ENCODE peak calls at places on chromosomes 4 and X, in five cellular contexts. I, G, K, Y and Q are unnamed samples.

GRCh38 chr4:78749972-78750727 is 26.0 kb upstream of the BMP2K start:
- DNase-seq in Y (no peak), K (no peak), G (no peak), I (no peak), Q (no peak)

GRCh38 chr4:146371812-146372211 is 149.9 kb downstream of the SLC10A7 start:
- DNase-seq in K (no peak), I (no peak), Y (no peak), G (no peak), Q (no peak)

GRCh38 chr4:118936406-118936805 is 47.8 kb downstream of the SYNPO2 start:
- DNase-seq in Y (no peak), G (no peak), I (no peak), K (no peak), Q (no peak)

GRCh38 chr4:107970063-107970798 is 19.5 kb upstream of the HADH start:
- DNase-seq in K (no peak), G (no peak), Y (no peak), I (no peak), Q (no peak)

GRCh38 chrX:22748093-22748999 is 251.4 kb upstream of the DDX53 start:
- DNase-seq in K (no peak), Y (peak), G (no peak), I (peak), Q (no peak)

GRCh38 chr4:55169352-55169959 is 44.1 kb upstream of the KDR start:
- DNase-seq in I (no peak), Y (peak), K (no peak), G (no peak), Q (no peak)

GRCh38 chrX:48471504-48471903 is 1.4 kb upstream of the SLC38A5 start:
- DNase-seq in G (no peak), K (no peak), I (no peak), Y (no peak), Q (no peak)

GRCh38 chr4:5378002-5378401 is 326.7 kb downstream of the STK32B start:
- DNase-seq in I (no peak), Y (no peak), K (no peak), G (no peak), Q (no peak)

GRCh38 chr4:175035907-175036306 is 117.7 kb downstream of the ADAM29 start:
- DNase-seq in K (peak), I (no peak), G (no peak), Y (no peak), Q (no peak)

GRCh38 chr4:184775854-184776555 is 42.1 kb upstream of the CENPU start:
- DNase-seq in K (no peak), G (no peak), I (peak), Y (no peak), Q (no peak)

GRCh38 chr4:133152801-133153526 is 3.9 kb downstream of the PCDH10 start:
- DNase-seq in I (no peak), G (peak), K (no peak), Y (no peak), Q (no peak)

DNA sequence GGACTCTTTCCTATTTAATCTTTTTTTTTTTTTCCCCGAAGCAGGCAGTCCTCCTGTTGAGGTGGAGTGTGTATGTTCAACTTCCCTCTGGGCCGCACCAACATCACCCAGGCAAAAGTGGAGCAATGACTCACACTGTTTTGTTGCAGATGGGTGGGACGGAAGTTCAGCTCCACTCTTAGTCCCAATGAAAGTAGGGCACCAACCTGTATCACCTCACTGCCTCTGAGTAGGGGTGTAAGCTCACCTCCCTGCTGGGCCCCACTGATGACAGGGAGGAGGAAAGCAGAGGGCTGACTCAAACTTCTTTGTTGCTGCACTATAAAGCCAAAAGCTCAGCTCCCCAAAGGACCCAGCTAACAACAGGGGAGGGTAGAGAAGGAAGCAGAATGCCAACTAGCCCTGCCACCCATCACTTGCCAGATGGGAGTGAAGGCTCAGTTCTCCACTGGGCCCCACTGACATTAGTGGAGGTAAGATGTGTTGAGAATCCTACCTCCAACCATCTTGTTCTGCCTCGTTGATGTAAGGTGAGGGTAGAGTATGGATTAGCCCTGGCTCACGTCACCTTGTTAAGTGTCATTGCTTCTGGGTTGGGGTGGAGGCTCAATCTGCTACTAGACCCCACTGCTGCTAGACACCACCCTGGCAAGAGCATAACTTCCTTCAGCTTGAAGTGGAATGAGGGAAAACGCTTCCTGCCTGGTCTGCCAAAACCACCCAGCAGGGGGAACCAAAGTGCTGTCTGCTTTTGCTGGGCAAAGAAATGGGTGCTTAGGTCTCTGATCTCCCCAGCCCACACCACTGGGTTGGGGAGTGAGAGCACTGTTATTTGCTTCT is 14.1 kb downstream of the RPS6KA3 start:
- DNase-seq in Y (peak), I (peak), K (no peak), G (peak), Q (peak)
- TF ChIP-seq CTCF in Y (peak), I (peak), K (peak), G (no peak), Q (peak)

DNA sequence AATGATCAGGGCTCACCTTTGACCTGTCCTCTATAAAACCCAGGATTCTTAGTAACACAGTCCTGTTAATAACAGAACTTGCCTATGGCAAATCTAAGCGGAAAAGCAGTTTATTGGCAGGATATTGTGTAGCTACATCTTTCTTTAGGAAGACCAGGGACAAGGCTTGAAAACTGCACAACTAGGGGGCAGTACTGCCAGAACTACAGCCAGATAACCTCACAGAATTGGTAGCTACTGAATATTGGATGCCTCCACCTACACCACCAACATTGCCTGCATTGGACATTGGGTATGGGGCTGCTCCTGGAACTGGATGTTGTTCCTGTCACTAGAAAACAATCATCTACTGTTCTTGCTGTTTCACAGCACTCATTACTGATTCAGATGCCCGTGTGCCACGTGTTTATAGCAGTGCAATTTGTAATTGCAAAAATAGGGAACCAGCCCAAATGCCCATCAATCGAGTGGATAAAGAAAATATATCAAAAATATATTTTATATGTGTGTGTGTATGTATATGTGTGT is 47.4 kb downstream of the REPS2 start:
- DNase-seq in I (no peak), Y (no peak), K (no peak), G (no peak), Q (no peak)
- TF ChIP-seq CTCF in I (no peak), Y (no peak), K (peak), G (no peak), Q (no peak)

GRCh38 chr4:29128810-29129209 is 1591.4 kb upstream of the PCDH7 start:
- DNase-seq in K (no peak), G (no peak), Y (no peak), I (no peak), Q (no peak)

GRCh38 chr4:29131304-29131703 is 1588.9 kb upstream of the PCDH7 start:
- DNase-seq in K (no peak), I (no peak), G (no peak), Y (no peak), Q (no peak)
- TF ChIP-seq CTCF in K (no peak), I (no peak), G (no peak), Y (no peak), Q (no peak)

GRCh38 chrX:84339507-84340364 is 151.7 kb upstream of the RPS6KA6 start:
- DNase-seq in Y (no peak), I (no peak), K (no peak), G (no peak), Q (no peak)
- TF ChIP-seq CTCF in Y (peak), I (peak), K (peak), G (no peak), Q (no peak)

GRCh38 chr4:127126718-127127117 is 506.0 kb upstream of the INTU start:
- DNase-seq in Y (no peak), K (no peak), I (no peak), G (no peak), Q (no peak)

GRCh38 chr4:127120706-127121105 is 512.1 kb upstream of the INTU start:
- DNase-seq in G (no peak), Y (no peak), K (no peak), I (no peak), Q (no peak)

GRCh38 chr4:127124919-127125318 is 507.8 kb upstream of the INTU start:
- DNase-seq in K (no peak), Y (no peak), G (no peak), I (no peak), Q (no peak)
- TF ChIP-seq CTCF in K (peak), Y (no peak), G (no peak), I (no peak), Q (no peak)

GRCh38 chr4:16124232-16124631 is 40.4 kb upstream of the PROM1 start:
- DNase-seq in I (no peak), G (no peak), Y (no peak), K (no peak), Q (no peak)

GRCh38 chr4:16126714-16127113 is 42.9 kb upstream of the PROM1 start:
- DNase-seq in G (no peak), K (no peak), Y (no peak), I (no peak), Q (no peak)

GRCh38 chr4:16123356-16124084 is 39.7 kb upstream of the PROM1 start:
- DNase-seq in G (no peak), Y (peak), K (no peak), I (no peak), Q (no peak)

GRCh38 chr4:16122784-16123183 is 39.0 kb upstream of the PROM1 start:
- DNase-seq in I (no peak), Y (no peak), K (no peak), G (no peak), Q (no peak)

DNA sequence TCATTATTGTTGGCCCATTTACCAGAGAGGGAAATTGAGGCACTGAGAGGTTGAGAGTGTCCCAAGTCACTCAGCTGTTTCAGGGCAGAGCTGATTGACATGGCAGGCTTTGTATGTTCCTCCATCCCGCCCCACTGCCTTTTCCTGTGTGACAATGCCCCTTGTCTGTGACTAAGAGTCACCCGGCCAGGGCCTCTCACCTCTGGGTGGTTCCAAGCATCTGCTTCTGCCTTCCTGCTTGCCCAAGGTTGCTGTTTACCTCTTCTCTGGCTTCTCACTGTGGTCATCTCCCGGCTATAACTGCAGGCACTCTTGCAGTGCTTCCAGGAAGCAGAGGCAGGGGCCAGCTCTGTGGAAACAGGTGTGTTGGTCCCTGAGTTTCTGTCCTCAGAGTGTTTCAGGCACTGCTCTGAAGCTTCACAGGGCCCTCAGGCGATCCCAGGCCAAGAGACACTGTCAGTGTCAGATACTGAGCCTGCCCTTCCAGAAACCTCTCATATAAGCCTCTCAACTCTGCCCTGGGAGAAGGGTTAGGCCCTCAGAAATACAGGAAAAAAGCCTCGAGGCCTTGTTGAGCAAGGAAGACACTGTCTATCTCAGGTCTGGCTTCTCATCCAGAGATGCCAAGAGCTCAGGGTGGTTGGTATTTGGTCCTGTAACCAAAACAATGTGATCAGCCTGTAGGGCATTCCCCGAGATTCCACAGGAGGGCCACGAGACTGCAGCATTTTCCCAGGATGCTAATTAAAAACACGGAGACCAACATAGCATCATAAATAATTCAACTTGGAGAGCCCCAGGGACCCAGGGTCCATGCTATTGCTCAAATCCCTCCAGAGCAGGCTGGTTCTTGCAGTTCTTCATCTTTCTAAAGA is 42.0 kb upstream of the PROM1 start:
- DNase-seq in Y (no peak), G (no peak), I (no peak), K (no peak), Q (no peak)
- TF ChIP-seq CTCF in Y (no peak), G (no peak), I (no peak), K (no peak), Q (no peak)

GRCh38 chr4:74230902-74231499 is 73.1 kb downstream of the MTHFD2L start:
- DNase-seq in G (no peak), Y (peak), I (no peak), K (no peak), Q (no peak)

GRCh38 chr4:74237425-74237966 is 70.8 kb upstream of the EPGN start:
- DNase-seq in K (no peak), I (no peak), G (no peak), Y (no peak), Q (no peak)

GRCh38 chr4:74235135-74235534 is 73.1 kb upstream of the EPGN start:
- DNase-seq in K (no peak), I (no peak), Y (no peak), G (no peak), Q (no peak)
- TF ChIP-seq CTCF in K (no peak), I (no peak), Y (no peak), G (no peak), Q (no peak)

DNA sequence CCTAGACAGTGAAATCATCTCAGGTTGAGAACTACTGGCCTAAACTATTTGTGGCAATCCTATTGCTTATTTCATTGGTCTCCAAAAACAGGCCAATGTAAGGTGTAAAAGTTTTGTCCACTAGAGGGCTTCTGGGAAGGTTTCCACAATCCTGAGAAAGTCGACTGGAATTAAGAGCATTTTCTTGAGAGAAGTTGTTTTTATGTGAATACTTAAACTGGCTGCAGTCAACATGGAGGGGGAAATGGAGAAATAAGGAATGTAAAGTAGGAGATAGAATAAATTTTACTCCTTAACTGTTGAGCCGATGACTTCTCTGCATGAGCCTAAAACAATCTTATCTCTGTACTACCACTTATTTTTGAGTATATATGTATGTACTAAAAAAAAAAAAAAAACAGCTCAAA is 11.0 kb upstream of the EIF4E start:
- DNase-seq in G (no peak), K (peak), I (peak), Y (no peak), Q (no peak)
- TF ChIP-seq CTCF in G (peak), K (peak), I (peak), Y (peak), Q (peak)

DNA sequence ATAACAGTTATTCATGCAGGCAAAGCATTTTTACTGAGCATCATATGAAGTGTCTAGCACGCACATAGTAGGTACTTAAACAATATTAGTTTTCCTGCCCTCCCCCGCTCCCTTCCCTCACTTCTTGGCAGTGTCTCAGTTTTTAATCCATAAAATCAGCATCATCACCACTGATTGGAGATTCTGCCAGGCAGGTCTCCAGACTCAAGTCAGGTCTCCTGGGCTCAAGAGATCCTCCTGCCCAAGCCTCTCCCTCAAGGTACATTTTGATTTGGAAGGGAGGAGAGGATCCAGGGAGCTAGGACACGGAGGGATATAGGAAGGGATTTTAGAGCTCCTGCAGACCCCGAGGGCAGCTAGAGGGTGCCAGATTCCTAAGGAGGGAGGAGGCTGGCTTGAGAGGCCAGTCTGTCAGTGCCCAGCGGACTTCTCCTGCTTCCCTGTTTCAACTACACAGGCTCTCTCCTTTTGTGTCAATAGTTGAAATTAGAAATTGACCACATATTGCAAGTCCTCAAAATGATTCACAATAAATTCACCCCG is 4.4 kb upstream of the FAT1 start:
- DNase-seq in I (no peak), Y (peak), K (no peak), G (no peak), Q (no peak)
- TF ChIP-seq CTCF in I (no peak), Y (no peak), K (no peak), G (no peak), Q (no peak)